ENCODE peak calls at places on chromosomes 7 and 10, in eight cellular contexts. One of them, this sample, is unnamed.

GRCh38 chr7:134154581-134155130 is 27.5 kb downstream of the LRGUK start:
- DNase-seq in brain microvascular endothelial cell: no peak
- DNase-seq in dorsolateral prefrontal cortex: no peak
- DNase-seq in fibroblast of lung: peak
- DNase-seq in RWPE1: no peak
- DNase-seq in heart left ventricle: no peak
- DNase-seq in neural crest cell: no peak
- DNase-seq in H9: no peak
- DNase-seq in this sample: no peak

GRCh38 chr7:45174966-45175765 is 17.6 kb downstream of the RAMP3 start:
- DNase-seq in brain microvascular endothelial cell: no peak
- DNase-seq in neural crest cell: no peak
- DNase-seq in fibroblast of lung: no peak
- DNase-seq in heart left ventricle: peak
- DNase-seq in dorsolateral prefrontal cortex: no peak
- DNase-seq in RWPE1: no peak
- DNase-seq in H9: no peak
- DNase-seq in this sample: no peak

GRCh38 chr10:71494980-71495381 is 98.3 kb downstream of the CDH23 start:
- DNase-seq in brain microvascular endothelial cell: no peak
- DNase-seq in H9: no peak
- DNase-seq in fibroblast of lung: no peak
- DNase-seq in RWPE1: no peak
- DNase-seq in heart left ventricle: no peak
- DNase-seq in neural crest cell: no peak
- DNase-seq in dorsolateral prefrontal cortex: no peak
- DNase-seq in this sample: no peak

GRCh38 chr10:88848499-88848898 is 3.1 kb downstream of the ANKRD22 start:
- DNase-seq in neural crest cell: no peak
- DNase-seq in brain microvascular endothelial cell: peak
- DNase-seq in heart left ventricle: no peak
- DNase-seq in RWPE1: peak
- DNase-seq in fibroblast of lung: peak
- DNase-seq in H9: no peak
- DNase-seq in dorsolateral prefrontal cortex: no peak
- DNase-seq in this sample: no peak

GRCh38 chr10:788796-789748 is 99.6 kb upstream of the DIP2C start:
- DNase-seq in neural crest cell: peak
- DNase-seq in heart left ventricle: peak
- DNase-seq in fibroblast of lung: peak
- DNase-seq in RWPE1: peak
- DNase-seq in brain microvascular endothelial cell: peak
- DNase-seq in H9: peak
- DNase-seq in dorsolateral prefrontal cortex: peak
- DNase-seq in this sample: peak

GRCh38 chr7:37089972-37090371 is 358.7 kb downstream of the ELMO1 start:
- DNase-seq in H9: no peak
- DNase-seq in dorsolateral prefrontal cortex: no peak
- DNase-seq in RWPE1: no peak
- DNase-seq in neural crest cell: no peak
- DNase-seq in fibroblast of lung: no peak
- DNase-seq in brain microvascular endothelial cell: no peak
- DNase-seq in heart left ventricle: no peak
- DNase-seq in this sample: no peak

GRCh38 chr10:102509387-102509786 is 5.6 kb downstream of the SUFU start:
- DNase-seq in brain microvascular endothelial cell: peak
- DNase-seq in neural crest cell: no peak
- DNase-seq in heart left ventricle: no peak
- DNase-seq in fibroblast of lung: peak
- DNase-seq in H9: no peak
- DNase-seq in RWPE1: peak
- DNase-seq in dorsolateral prefrontal cortex: no peak
- DNase-seq in this sample: no peak

GRCh38 chr7:157653827-157654207 is 317.0 kb downstream of the DNAJB6 start:
- DNase-seq in heart left ventricle: no peak
- DNase-seq in neural crest cell: no peak
- DNase-seq in H9: no peak
- DNase-seq in brain microvascular endothelial cell: no peak
- DNase-seq in dorsolateral prefrontal cortex: no peak
- DNase-seq in fibroblast of lung: no peak
- DNase-seq in RWPE1: no peak
- DNase-seq in this sample: no peak

GRCh38 chr10:29880856-29881255 is 178.5 kb downstream of the JCAD start:
- DNase-seq in H9: no peak
- DNase-seq in dorsolateral prefrontal cortex: no peak
- DNase-seq in heart left ventricle: peak
- DNase-seq in brain microvascular endothelial cell: no peak
- DNase-seq in RWPE1: no peak
- DNase-seq in neural crest cell: no peak
- DNase-seq in fibroblast of lung: peak
- DNase-seq in this sample: no peak

GRCh38 chr7:118517275-118517674 is 292.8 kb downstream of the ANKRD7 start:
- DNase-seq in heart left ventricle: no peak
- DNase-seq in fibroblast of lung: peak
- DNase-seq in H9: no peak
- DNase-seq in neural crest cell: no peak
- DNase-seq in dorsolateral prefrontal cortex: no peak
- DNase-seq in RWPE1: no peak
- DNase-seq in brain microvascular endothelial cell: no peak
- DNase-seq in this sample: no peak

GRCh38 chr7:64078699-64078994 is 33.4 kb downstream of the ZNF727 start:
- DNase-seq in RWPE1: no peak
- DNase-seq in neural crest cell: no peak
- DNase-seq in H9: no peak
- DNase-seq in fibroblast of lung: no peak
- DNase-seq in dorsolateral prefrontal cortex: no peak
- DNase-seq in brain microvascular endothelial cell: no peak
- DNase-seq in heart left ventricle: no peak
- DNase-seq in this sample: no peak

GRCh38 chr7:123096434-123096833 is 100.9 kb upstream of the TAS2R16 start:
- DNase-seq in fibroblast of lung: no peak
- DNase-seq in H9: no peak
- DNase-seq in neural crest cell: no peak
- DNase-seq in dorsolateral prefrontal cortex: no peak
- DNase-seq in brain microvascular endothelial cell: no peak
- DNase-seq in RWPE1: no peak
- DNase-seq in heart left ventricle: no peak
- DNase-seq in this sample: no peak

GRCh38 chr7:134936893-134937520 is 49.3 kb upstream of the AGBL3 start:
- DNase-seq in brain microvascular endothelial cell: no peak
- DNase-seq in fibroblast of lung: peak
- DNase-seq in RWPE1: no peak
- DNase-seq in heart left ventricle: no peak
- DNase-seq in H9: no peak
- DNase-seq in neural crest cell: no peak
- DNase-seq in dorsolateral prefrontal cortex: no peak
- DNase-seq in this sample: no peak

GRCh38 chr7:38189256-38189938 is 11.4 kb downstream of the STARD3NL start:
- DNase-seq in RWPE1: no peak
- DNase-seq in dorsolateral prefrontal cortex: no peak
- DNase-seq in neural crest cell: no peak
- DNase-seq in brain microvascular endothelial cell: no peak
- DNase-seq in heart left ventricle: no peak
- DNase-seq in H9: no peak
- DNase-seq in fibroblast of lung: no peak
- DNase-seq in this sample: no peak

GRCh38 chr10:10528563-10528910 is 489.1 kb upstream of the CELF2 start:
- DNase-seq in brain microvascular endothelial cell: peak
- DNase-seq in RWPE1: no peak
- DNase-seq in fibroblast of lung: peak
- DNase-seq in H9: no peak
- DNase-seq in dorsolateral prefrontal cortex: no peak
- DNase-seq in heart left ventricle: no peak
- DNase-seq in neural crest cell: no peak
- DNase-seq in this sample: no peak

DNA sequence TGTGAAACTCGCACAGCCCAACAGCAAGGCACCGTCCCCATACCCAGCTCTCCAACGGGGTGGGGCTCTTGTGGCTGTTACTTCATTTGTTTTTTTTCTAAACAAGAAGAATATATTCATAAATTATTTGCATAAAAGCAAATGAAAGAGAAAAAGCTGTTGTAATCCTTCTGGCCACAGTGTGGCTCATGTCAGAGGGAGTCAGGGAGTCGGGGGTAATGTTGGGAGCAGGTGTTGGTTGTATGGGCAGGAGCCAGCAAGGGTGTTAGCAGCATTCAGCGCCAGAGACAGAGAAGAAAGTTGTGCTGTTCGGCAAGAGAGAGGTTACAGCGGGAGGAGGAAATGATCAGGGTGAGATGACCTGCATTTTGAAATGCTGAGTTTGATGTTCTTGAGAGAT is 13.3 kb downstream of the PFKP start:
- DNase-seq in RWPE1: no peak
- DNase-seq in H9: no peak
- DNase-seq in heart left ventricle: no peak
- DNase-seq in fibroblast of lung: no peak
- DNase-seq in neural crest cell: no peak
- DNase-seq in dorsolateral prefrontal cortex: no peak
- DNase-seq in brain microvascular endothelial cell: no peak
- DNase-seq in this sample: no peak
- TF ChIP-seq CTCF in RWPE1: no peak
- TF ChIP-seq CTCF in H9: no peak
- TF ChIP-seq CTCF in heart left ventricle: no peak
- TF ChIP-seq CTCF in fibroblast of lung: no peak
- TF ChIP-seq CTCF in neural crest cell: no peak
- TF ChIP-seq CTCF in dorsolateral prefrontal cortex: no peak
- TF ChIP-seq CTCF in brain microvascular endothelial cell: no peak
- TF ChIP-seq CTCF in this sample: no peak

GRCh38 chr10:23656735-23657134 is 217.9 kb downstream of the OTUD1 start:
- DNase-seq in H9: no peak
- DNase-seq in brain microvascular endothelial cell: no peak
- DNase-seq in fibroblast of lung: no peak
- DNase-seq in RWPE1: peak
- DNase-seq in heart left ventricle: no peak
- DNase-seq in neural crest cell: no peak
- DNase-seq in dorsolateral prefrontal cortex: no peak
- DNase-seq in this sample: no peak
- TF ChIP-seq CTCF in H9: peak
- TF ChIP-seq CTCF in brain microvascular endothelial cell: no peak
- TF ChIP-seq CTCF in fibroblast of lung: no peak
- TF ChIP-seq CTCF in RWPE1: peak
- TF ChIP-seq CTCF in heart left ventricle: peak
- TF ChIP-seq CTCF in neural crest cell: peak
- TF ChIP-seq CTCF in dorsolateral prefrontal cortex: peak
- TF ChIP-seq CTCF in this sample: no peak

GRCh38 chr10:7054915-7055314 is 355.9 kb downstream of the SFMBT2 start:
- DNase-seq in brain microvascular endothelial cell: peak
- DNase-seq in fibroblast of lung: no peak
- DNase-seq in heart left ventricle: no peak
- DNase-seq in H9: no peak
- DNase-seq in dorsolateral prefrontal cortex: no peak
- DNase-seq in neural crest cell: peak
- DNase-seq in RWPE1: peak
- DNase-seq in this sample: no peak
- TF ChIP-seq CTCF in brain microvascular endothelial cell: peak
- TF ChIP-seq CTCF in fibroblast of lung: no peak
- TF ChIP-seq CTCF in heart left ventricle: no peak
- TF ChIP-seq CTCF in H9: peak
- TF ChIP-seq CTCF in dorsolateral prefrontal cortex: peak
- TF ChIP-seq CTCF in neural crest cell: peak
- TF ChIP-seq CTCF in RWPE1: no peak
- TF ChIP-seq CTCF in this sample: no peak

DNA sequence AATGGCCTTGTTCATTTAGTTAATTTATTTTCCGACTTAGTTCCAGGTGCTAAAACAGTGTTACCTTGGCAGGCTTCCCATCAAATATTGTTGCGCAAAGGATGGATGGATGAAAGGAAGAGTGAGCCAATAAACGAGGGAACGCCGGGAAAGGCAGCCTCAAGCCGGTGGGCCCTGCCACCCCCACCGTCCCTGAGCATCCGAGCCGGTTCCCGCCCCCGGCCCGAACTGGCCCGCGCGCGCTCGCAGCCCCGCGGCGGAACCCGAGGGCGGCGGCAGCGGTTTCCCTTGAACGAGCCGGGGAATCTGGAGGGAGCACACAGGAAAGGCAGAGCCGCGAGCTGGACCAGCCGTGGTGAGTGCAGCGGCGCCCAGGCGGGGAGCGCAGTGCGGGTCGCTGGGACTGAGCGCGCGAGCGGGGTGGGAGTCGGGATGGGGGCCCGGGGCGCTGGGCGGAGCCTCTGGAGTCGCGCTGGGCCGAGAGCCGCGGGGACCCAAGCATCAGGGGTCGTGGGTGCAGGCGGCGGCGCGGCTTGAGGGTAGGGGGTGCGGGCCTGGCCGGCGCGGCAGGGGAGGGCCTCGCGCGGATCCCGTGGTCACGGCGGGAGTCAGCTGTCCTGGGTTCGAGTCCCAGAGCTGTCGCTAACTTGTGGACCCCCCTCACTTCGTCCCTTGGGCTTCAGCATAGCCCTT is at the start of gene AGK:
- DNase-seq in heart left ventricle: peak
- DNase-seq in dorsolateral prefrontal cortex: peak
- DNase-seq in RWPE1: peak
- DNase-seq in fibroblast of lung: peak
- DNase-seq in brain microvascular endothelial cell: peak
- DNase-seq in neural crest cell: peak
- DNase-seq in H9: peak
- DNase-seq in this sample: peak
- TF ChIP-seq CTCF in heart left ventricle: no peak
- TF ChIP-seq CTCF in dorsolateral prefrontal cortex: peak
- TF ChIP-seq CTCF in RWPE1: no peak
- TF ChIP-seq CTCF in fibroblast of lung: no peak
- TF ChIP-seq CTCF in brain microvascular endothelial cell: no peak
- TF ChIP-seq CTCF in neural crest cell: no peak
- TF ChIP-seq CTCF in H9: no peak
- TF ChIP-seq CTCF in this sample: no peak

DNA sequence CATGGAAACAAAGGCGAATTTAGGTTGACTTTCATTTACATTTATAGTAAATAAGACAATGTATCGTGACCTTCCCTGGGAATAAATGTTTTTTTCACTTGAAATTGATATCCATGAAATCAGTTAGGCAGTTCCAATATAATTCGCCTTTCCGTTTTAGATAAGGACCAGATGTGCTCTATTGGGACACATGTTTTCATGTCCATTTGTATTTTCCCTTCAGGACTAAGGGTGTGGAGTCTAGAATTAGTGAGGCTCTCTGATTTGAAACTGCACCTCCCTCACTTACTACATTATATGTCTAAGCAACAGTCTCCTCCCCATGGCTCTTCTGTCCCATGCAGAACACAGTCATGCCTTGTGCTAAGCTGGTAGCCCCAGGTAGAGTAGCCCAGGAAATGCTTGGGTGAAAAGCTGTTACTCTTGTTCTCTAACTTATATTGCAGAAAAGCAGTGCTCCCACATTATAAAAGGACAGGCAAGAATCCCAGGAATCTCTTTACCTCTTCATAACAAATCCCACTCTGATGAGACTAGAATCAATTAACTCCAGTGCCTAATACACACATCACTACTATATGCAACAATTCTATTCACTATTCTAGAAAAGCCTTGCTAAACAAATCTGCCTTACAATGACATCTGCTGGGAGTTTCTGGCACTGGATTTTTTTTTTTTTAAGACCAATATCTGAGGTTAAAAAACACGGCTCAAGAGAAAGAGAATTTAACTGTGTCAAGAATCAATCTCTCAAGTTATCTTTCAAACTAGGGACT is 293.9 kb downstream of the SNX13 start:
- DNase-seq in neural crest cell: no peak
- DNase-seq in fibroblast of lung: peak
- DNase-seq in H9: no peak
- DNase-seq in dorsolateral prefrontal cortex: no peak
- DNase-seq in RWPE1: peak
- DNase-seq in heart left ventricle: no peak
- DNase-seq in brain microvascular endothelial cell: no peak
- DNase-seq in this sample: no peak
- TF ChIP-seq CTCF in neural crest cell: no peak
- TF ChIP-seq CTCF in fibroblast of lung: peak
- TF ChIP-seq CTCF in H9: peak
- TF ChIP-seq CTCF in dorsolateral prefrontal cortex: peak
- TF ChIP-seq CTCF in RWPE1: peak
- TF ChIP-seq CTCF in heart left ventricle: peak
- TF ChIP-seq CTCF in brain microvascular endothelial cell: peak
- TF ChIP-seq CTCF in this sample: no peak